ENCODE peak calls at places on chromosomes 13 and 19, in five cellular contexts. X is SK-N-SH, T is WTC11, Z is HepG2, D is A549. M is an unnamed sample.

GRCh38 chr19:40736661-40737060 is 13.6 kb downstream of the ACTMAP start:
- DNase-seq in X (no peak), T (no peak), Z (no peak), D (no peak), M (no peak)

GRCh38 chr19:58511353-58512208 is at the start of gene SLC27A5:
- DNase-seq in X (no peak), T (no peak), Z (peak), D (no peak), M (no peak)

GRCh38 chr13:32851083-32852064 is 164.8 kb upstream of the KL start:
- DNase-seq in X (no peak), T (no peak), Z (peak), D (no peak), M (no peak)

GRCh38 chr19:1395194-1396018 is 5.9 kb downstream of the GAMT start:
- DNase-seq in X (peak), T (no peak), Z (no peak), D (no peak), M (no peak)

GRCh38 chr19:44072543-44073401 is 813 bp downstream of the ZNF284 start:
- DNase-seq in X (peak), T (no peak), Z (no peak), D (no peak), M (no peak)

GRCh38 chr13:114121496-114122466 is 10.6 kb downstream of the RASA3 start:
- DNase-seq in X (peak), T (no peak), Z (no peak), D (no peak), M (no peak)

GRCh38 chr19:3161453-3161852 is 17.1 kb upstream of the S1PR4 start:
- DNase-seq in X (no peak), T (no peak), Z (no peak), D (no peak), M (peak)

GRCh38 chr13:110887955-110888333 is 26.9 kb downstream of the ANKRD10 start:
- DNase-seq in X (no peak), T (no peak), Z (no peak), D (no peak), M (no peak)

GRCh38 chr13:20616059-20616797 is 49.3 kb downstream of the IFT88 start:
- DNase-seq in X (no peak), T (no peak), Z (no peak), D (peak), M (no peak)

GRCh38 chr19:7595466-7596133 is at the start of gene CAMSAP3:
- DNase-seq in X (peak), T (peak), Z (peak), D (no peak), M (peak)

GRCh38 chr13:40109324-40109958 is 454.0 kb downstream of the COG6 start:
- DNase-seq in X (no peak), T (no peak), Z (no peak), D (peak), M (no peak)

GRCh38 chr19:29098863-29099481 is 114.0 kb downstream of the UQCRFS1 start:
- DNase-seq in X (no peak), T (no peak), Z (no peak), D (peak), M (no peak)

GRCh38 chr13:63838366-63839110 is 2422.9 kb upstream of the PCDH20 start:
- DNase-seq in X (no peak), T (no peak), Z (no peak), D (no peak), M (no peak)

GRCh38 chr19:34512254-34512796 is 30.8 kb downstream of the WTIP start:
- DNase-seq in X (peak), T (no peak), Z (no peak), D (no peak), M (no peak)

GRCh38 chr19:20247016-20247683 is 80.1 kb downstream of the ZNF486 start:
- DNase-seq in X (peak), T (peak), Z (no peak), D (no peak), M (no peak)

GRCh38 chr19:8696993-8697392 is 1.6 kb downstream of the ACTL9 start:
- DNase-seq in X (no peak), T (no peak), Z (no peak), D (no peak), M (no peak)

GRCh38 chr13:50898338-50898737 is 11.3 kb upstream of the RNASEH2B start:
- DNase-seq in X (no peak), T (no peak), Z (no peak), D (no peak), M (no peak)

GRCh38 chr13:31105020-31105800 is 56.5 kb downstream of the HSPH1 start:
- DNase-seq in X (no peak), T (no peak), Z (no peak), D (no peak), M (no peak)

GRCh38 chr13:79869326-79869725 is 388.4 kb downstream of the NDFIP2 start:
- DNase-seq in X (no peak), T (no peak), Z (peak), D (peak), M (no peak)

GRCh38 chr19:17993076-17993813 is 14.7 kb upstream of the ARRDC2 start:
- DNase-seq in X (no peak), T (no peak), Z (no peak), D (no peak), M (no peak)

GRCh38 chr19:33727331-33728028 is 69.2 kb upstream of the KCTD15 start:
- DNase-seq in X (no peak), T (no peak), Z (no peak), D (no peak), M (no peak)

GRCh38 chr13:23743269-23743668 is 145.9 kb downstream of the MIPEP start:
- DNase-seq in X (no peak), T (no peak), Z (no peak), D (peak), M (no peak)

GRCh38 chr13:23743717-23744116 is 145.5 kb downstream of the MIPEP start:
- DNase-seq in X (no peak), T (no peak), Z (peak), D (peak), M (no peak)

GRCh38 chr13:23740002-23740401 is 149.2 kb downstream of the MIPEP start:
- DNase-seq in X (no peak), T (no peak), Z (no peak), D (no peak), M (no peak)

GRCh38 chr13:23744315-23744714 is 144.9 kb downstream of the MIPEP start:
- DNase-seq in X (no peak), T (no peak), Z (no peak), D (no peak), M (no peak)

GRCh38 chr13:23741879-23742510 is 147.2 kb downstream of the MIPEP start:
- DNase-seq in X (peak), T (peak), Z (no peak), D (peak), M (peak)
- TF ChIP-seq MAX in X (no peak), T (no peak), Z (no peak), D (no peak), M (no peak)

GRCh38 chr19:55391191-55391670 is 5.5 kb downstream of the RPL28 start:
- DNase-seq in X (peak), T (no peak), Z (no peak), D (no peak), M (peak)

GRCh38 chr19:55393362-55393761 is 7.6 kb downstream of the RPL28 start:
- DNase-seq in X (peak), T (no peak), Z (no peak), D (no peak), M (no peak)

GRCh38 chr19:55392820-55393219 is 7.1 kb downstream of the RPL28 start:
- DNase-seq in X (peak), T (no peak), Z (no peak), D (no peak), M (no peak)

GRCh38 chr19:55390461-55390880 is 4.7 kb downstream of the RPL28 start:
- DNase-seq in X (no peak), T (no peak), Z (no peak), D (no peak), M (peak)

DNA sequence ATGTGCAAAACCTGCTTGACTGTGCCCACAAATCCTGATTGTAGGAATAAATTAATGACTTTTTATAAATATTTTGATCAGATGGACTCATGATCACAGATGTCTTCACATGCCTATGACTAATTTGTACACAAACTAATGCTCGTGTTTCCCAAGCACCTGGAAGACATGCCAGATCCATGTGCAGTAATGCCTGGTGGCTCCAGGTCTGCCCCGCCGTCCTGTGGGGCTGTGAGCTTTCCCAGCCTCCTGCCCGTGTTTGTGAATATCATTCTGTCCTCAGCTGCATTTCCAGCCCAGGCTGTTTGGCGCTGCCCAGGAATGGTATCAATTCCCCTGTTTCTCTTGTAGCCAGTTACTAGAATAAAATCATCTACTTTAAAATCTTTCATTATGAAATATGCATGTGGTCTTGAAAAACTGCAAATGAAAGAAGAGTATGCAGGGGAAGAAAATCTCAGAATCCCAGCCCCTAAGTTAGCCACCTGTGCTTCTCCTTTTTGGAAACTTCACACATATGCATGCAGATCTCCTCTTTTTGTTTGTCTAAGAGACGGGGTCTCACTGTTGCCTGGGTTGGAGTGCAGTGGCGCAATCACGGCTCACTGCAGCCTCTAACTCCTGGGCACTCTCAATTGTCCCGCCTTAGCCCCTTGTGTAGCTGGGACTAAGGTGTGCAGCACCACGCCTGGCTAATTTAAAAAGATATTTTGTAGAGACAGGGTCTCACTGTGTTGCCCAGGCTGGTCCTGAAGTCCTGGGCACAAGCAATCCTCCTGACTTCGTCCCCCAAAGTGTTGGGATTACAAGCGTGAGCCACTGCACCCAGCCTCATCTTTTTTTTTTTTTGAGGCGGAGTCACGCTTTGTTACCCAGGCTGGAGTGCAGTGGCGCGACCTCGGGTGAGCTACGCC is 6.2 kb downstream of the RPL28 start:
- DNase-seq in X (peak), T (no peak), Z (no peak), D (no peak), M (no peak)
- TF ChIP-seq MAX in X (no peak), T (no peak), Z (no peak), D (peak), M (no peak)

DNA sequence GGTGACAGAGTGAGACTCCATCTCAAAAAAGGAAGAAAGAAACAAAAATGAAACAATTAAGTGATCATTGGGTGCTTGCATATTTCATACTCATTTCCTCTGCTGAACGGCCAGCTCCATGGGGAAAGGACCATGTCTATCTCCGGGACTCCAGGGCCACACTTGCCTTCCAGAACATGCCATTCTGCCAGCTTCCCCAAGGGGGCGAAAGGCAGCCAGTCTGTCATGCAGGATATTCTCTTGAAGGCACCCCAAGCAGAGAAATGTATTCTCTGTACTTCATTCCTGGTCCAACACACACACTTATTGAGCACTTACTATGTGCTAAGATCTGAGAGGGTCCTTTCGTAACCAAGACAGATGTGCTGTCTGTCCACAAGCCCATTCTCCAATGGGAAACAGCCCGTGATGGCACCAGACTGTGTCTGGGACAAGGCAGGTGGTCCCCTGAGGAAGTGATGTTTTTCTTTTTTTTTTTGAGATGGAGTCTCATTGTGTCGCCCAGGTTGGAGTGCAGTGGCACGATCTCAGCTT is 10.2 kb upstream of the CARM1 start:
- DNase-seq in X (no peak), T (peak), Z (peak), D (peak), M (peak)
- TF ChIP-seq MAX in X (no peak), T (no peak), Z (no peak), D (no peak), M (no peak)

GRCh38 chr13:94342436-94343242 is 136.8 kb downstream of the DCT start:
- DNase-seq in X (no peak), T (no peak), Z (no peak), D (no peak), M (no peak)

GRCh38 chr13:94343243-94343585 is 136.3 kb downstream of the DCT start:
- DNase-seq in X (no peak), T (no peak), Z (no peak), D (no peak), M (no peak)

GRCh38 chr13:94346261-94347019 is 133.0 kb downstream of the DCT start:
- DNase-seq in X (no peak), T (no peak), Z (no peak), D (no peak), M (no peak)

GRCh38 chr13:94344126-94344863 is 135.2 kb downstream of the DCT start:
- DNase-seq in X (no peak), T (no peak), Z (peak), D (no peak), M (no peak)

GRCh38 chr13:94345374-94346195 is 133.9 kb downstream of the DCT start:
- DNase-seq in X (peak), T (no peak), Z (peak), D (peak), M (no peak)
- TF ChIP-seq MAX in X (peak), T (no peak), Z (no peak), D (no peak), M (no peak)